ENCODE peak calls at places on chromosome 2, in four cellular contexts. E is Right ventricle myocardium inferior; F is stimulated activated CD4-positive, alpha-beta T cell treated with anti-CD3 and anti-CD28 coated beads, TNF-alpha, amount 100 ng/mL, for 48 hours; G is amygdala. R is an unnamed sample.

GRCh38 chr2:69724540-69725159 is 17.3 kb upstream of the ANXA4 start:
- DNase-seq in E (peak; percentile 87), F (peak; percentile 66), G (peak; percentile 66), R (peak; percentile 57)

GRCh38 chr2:161030260-161031063 is 129.8 kb upstream of the TANK start:
- DNase-seq in E (no peak), F (no peak), G (no peak), R (no peak)

GRCh38 chr2:16665746-16666452 is at the start of gene CYRIA:
- DNase-seq in E (peak; percentile 86), F (peak; percentile 14), G (no peak), R (no peak)

GRCh38 chr2:187935126-187935525 is 356.5 kb upstream of the GULP1 start:
- DNase-seq in E (no peak), F (no peak), G (no peak), R (no peak)

GRCh38 chr2:38068228-38068627 is 7.7 kb downstream of the CYP1B1 start:
- DNase-seq in E (no peak), F (no peak), G (no peak), R (no peak)

GRCh38 chr2:172179045-172179742 is 76.5 kb upstream of the DLX2 start:
- DNase-seq in E (no peak), F (no peak), G (no peak), R (no peak)

GRCh38 chr2:72915907-72916742 is 1.2 kb upstream of the EMX1 start:
- DNase-seq in E (no peak), F (no peak), G (no peak), R (peak; percentile 54)

GRCh38 chr2:60556441-60556997 is 3.1 kb upstream of the BCL11A start:
- DNase-seq in E (no peak), F (no peak), G (no peak), R (no peak)

GRCh38 chr2:62197017-62197586 is 1.2 kb downstream of the B3GNT2 start:
- DNase-seq in E (no peak), F (no peak), G (no peak), R (no peak)

GRCh38 chr2:213980883-213981282 is 430.0 kb upstream of the VWC2L start:
- DNase-seq in E (no peak), F (no peak), G (no peak), R (no peak)

GRCh38 chr2:955829-956731 is 5.4 kb downstream of the SNTG2 start:
- DNase-seq in E (no peak), F (no peak), G (no peak), R (no peak)

GRCh38 chr2:113218283-113219091 is 44.7 kb downstream of the PSD4 start:
- DNase-seq in E (no peak), F (no peak), G (no peak), R (no peak)

GRCh38 chr2:218631837-218632236 is 24.1 kb downstream of the PLCD4 start:
- DNase-seq in E (no peak), F (no peak), G (no peak), R (no peak)

GRCh38 chr2:173185437-173185836 is 109.8 kb downstream of the MAP3K20 start:
- DNase-seq in E (no peak), F (no peak), G (no peak), R (no peak)

GRCh38 chr2:127118038-127118437 is 11.1 kb upstream of the BIN1 start:
- DNase-seq in E (no peak), F (no peak), G (no peak), R (no peak)

GRCh38 chr2:43839776-43840564 is 1.2 kb downstream of the ABCG8 start:
- DNase-seq in E (no peak), F (no peak), G (no peak), R (no peak)

GRCh38 chr2:59342166-59342565 is 1101.0 kb upstream of the FANCL start:
- DNase-seq in E (no peak), F (no peak), G (no peak), R (no peak)

GRCh38 chr2:132849118-132849517 is 179.1 kb upstream of the LYPD1 start:
- DNase-seq in E (no peak), F (no peak), G (no peak), R (no peak)

GRCh38 chr2:229297284-229297683 is 26.2 kb upstream of the PID1 start:
- DNase-seq in E (no peak), F (no peak), G (no peak), R (no peak)

GRCh38 chr2:179429060-179429471 is 164.4 kb upstream of the SESTD1 start:
- DNase-seq in E (peak; percentile 40), F (no peak), G (no peak), R (no peak)

GRCh38 chr2:182977463-182977862 is 60.8 kb downstream of the NCKAP1 start:
- DNase-seq in E (no peak), F (no peak), G (no peak), R (no peak)

GRCh38 chr2:893311-893710 is 57.3 kb upstream of the SNTG2 start:
- DNase-seq in E (no peak), F (no peak), G (no peak), R (no peak)

GRCh38 chr2:121721926-121722325 is 14.7 kb downstream of the NIFK start:
- DNase-seq in E (no peak), F (no peak), G (no peak), R (no peak)

GRCh38 chr2:27123302-27124150 is at the start of gene ABHD1:
- DNase-seq in E (peak; percentile 90), F (no peak), G (no peak), R (no peak)

GRCh38 chr2:28423856-28424605 is 31.4 kb downstream of the FOSL2 start:
- DNase-seq in E (no peak), F (no peak), G (no peak), R (no peak)

GRCh38 chr2:101433465-101433864 is 41.4 kb downstream of the RFX8 start:
- DNase-seq in E (no peak), F (no peak), G (no peak), R (no peak)

GRCh38 chr2:72837171-72837570 is 11.3 kb upstream of the EXOC6B start:
- DNase-seq in E (no peak), F (no peak), G (no peak), R (no peak)

GRCh38 chr2:239035361-239035814 is 187.5 kb downstream of the TWIST2 start:
- DNase-seq in E (peak; percentile 84), F (peak; percentile 20), G (peak; percentile 7), R (peak; percentile 69)

GRCh38 chr2:317501-318424 is 29.9 kb upstream of the ALKAL2 start:
- DNase-seq in E (no peak), F (no peak), G (no peak), R (no peak)

GRCh38 chr2:173205375-173205774 is 129.7 kb downstream of the MAP3K20 start:
- DNase-seq in E (no peak), F (no peak), G (no peak), R (no peak)

GRCh38 chr2:64025741-64026140 is 6.5 kb upstream of the VPS54 start:
- DNase-seq in E (no peak), F (no peak), G (no peak), R (no peak)

GRCh38 chr2:121263996-121264715 is 20.8 kb downstream of the TFCP2L1 start:
- DNase-seq in E (no peak), F (no peak), G (no peak), R (no peak)

GRCh38 chr2:196324212-196324611 is 152.8 kb upstream of the STK17B start:
- DNase-seq in E (no peak), F (no peak), G (no peak), R (no peak)